ENCODE peak calls at places on chromosomes 4 and X, in six cellular contexts. R, X, U, Z, C and L are unnamed samples.

GRCh38 chr4:85968945-85969830 is 390.7 kb downstream of the MAPK10 start:
- DNase-seq in R (no peak), X (peak; percentile 57), U (peak; percentile 63), Z (peak; percentile 35), C (no peak), L (no peak)

GRCh38 chr4:2281575-2282343 is 19.9 kb upstream of the MXD4 start:
- DNase-seq in R (peak; percentile 54), X (no peak), U (no peak), Z (no peak), C (peak; percentile 92), L (no peak)

GRCh38 chrX:112820364-112821308 is 20.0 kb downstream of the AMOT start:
- DNase-seq in R (no peak), X (peak; percentile 36), U (no peak), Z (no peak), C (no peak), L (no peak)

GRCh38 chr4:186924723-186925122 is 201.1 kb upstream of the FAT1 start:
- DNase-seq in R (no peak), X (no peak), U (no peak), Z (no peak), C (no peak), L (no peak)

GRCh38 chrX:68989456-68989855 is 160.6 kb downstream of the EFNB1 start:
- DNase-seq in R (no peak), X (no peak), U (no peak), Z (no peak), C (no peak), L (no peak)

GRCh38 chrX:46140272-46140671 is 404.9 kb downstream of the ZNF674 start:
- DNase-seq in R (no peak), X (peak; percentile 63), U (no peak), Z (no peak), C (no peak), L (no peak)

GRCh38 chr4:48967626-48968025 is 18.4 kb upstream of the CWH43 start:
- DNase-seq in R (no peak), X (peak; percentile 97), U (no peak), Z (no peak), C (no peak), L (peak; percentile 58)

GRCh38 chrX:70437921-70438665 is 6.5 kb upstream of the DLG3 start:
- DNase-seq in R (no peak), X (peak; percentile 60), U (no peak), Z (no peak), C (no peak), L (no peak)

GRCh38 chr4:121764303-121764701 is 662 bp downstream of the SMIM43 start:
- DNase-seq in R (no peak), X (no peak), U (no peak), Z (no peak), C (no peak), L (no peak)

GRCh38 chr4:25101836-25102235 is 58.4 kb downstream of the SEPSECS start:
- DNase-seq in R (no peak), X (no peak), U (no peak), Z (no peak), C (no peak), L (no peak)

GRCh38 chrX:13898084-13898483 is 81.2 kb upstream of the GPM6B start:
- DNase-seq in R (no peak), X (no peak), U (peak; percentile 28), Z (peak; percentile 65), C (no peak), L (no peak)

GRCh38 chr4:56686537-56687231 is 5.6 kb upstream of the HOPX start:
- DNase-seq in R (no peak), X (no peak), U (no peak), Z (no peak), C (no peak), L (no peak)

GRCh38 chr4:30416547-30416946 is 303.6 kb upstream of the PCDH7 start:
- DNase-seq in R (no peak), X (no peak), U (no peak), Z (no peak), C (no peak), L (no peak)

GRCh38 chrX:9352683-9353430 is 112.0 kb upstream of the TBL1X start:
- DNase-seq in R (peak; percentile 36), X (no peak), U (peak; percentile 53), Z (peak; percentile 77), C (peak; percentile 24), L (no peak)

GRCh38 chr4:48420172-48420571 is 63.0 kb upstream of the SLC10A4 start:
- DNase-seq in R (no peak), X (no peak), U (no peak), Z (no peak), C (no peak), L (no peak)

GRCh38 chr4:184358521-184359232 is 115.7 kb downstream of the IRF2 start:
- DNase-seq in R (no peak), X (no peak), U (no peak), Z (no peak), C (no peak), L (no peak)

GRCh38 chrX:131792789-131793462 is 230.2 kb upstream of the STK26 start:
- DNase-seq in R (no peak), X (no peak), U (peak; percentile 29), Z (no peak), C (peak; percentile 92), L (no peak)

GRCh38 chr4:74262522-74262921 is 45.7 kb upstream of the EPGN start:
- DNase-seq in R (no peak), X (no peak), U (peak; percentile 4), Z (no peak), C (no peak), L (no peak)

GRCh38 chr4:99447513-99447912 is 12.4 kb upstream of the ADH7 start:
- DNase-seq in R (no peak), X (no peak), U (no peak), Z (no peak), C (no peak), L (no peak)

GRCh38 chr4:157443537-157443936 is 223.0 kb downstream of the GRIA2 start:
- DNase-seq in R (no peak), X (no peak), U (no peak), Z (no peak), C (no peak), L (no peak)

GRCh38 chr4:41656572-41657301 is 91.8 kb downstream of the PHOX2B start:
- DNase-seq in R (no peak), X (no peak), U (no peak), Z (no peak), C (no peak), L (no peak)

GRCh38 chrX:104707572-104707971 is 141.6 kb downstream of the IL1RAPL2 start:
- DNase-seq in R (no peak), X (peak; percentile 62), U (no peak), Z (no peak), C (no peak), L (no peak)